ENCODE peak calls at places on chromosomes 6 and 20, in five cellular contexts. X is WTC11, G is H1, M is GM12878, K is HepG2. U is an unnamed sample.

GRCh38 chr20:62795023-62795761 is 1.1 kb upstream of the MRGBP start:
- DNase-seq in X (peak), G (peak), M (no peak), K (peak), U (peak)

GRCh38 chr20:58043122-58043865 is 185.2 kb downstream of the ANKRD60 start:
- DNase-seq in X (no peak), G (peak), M (no peak), K (no peak), U (no peak)

GRCh38 chr6:12776291-12776690 is 59.7 kb downstream of the PHACTR1 start:
- DNase-seq in X (peak), G (no peak), M (no peak), K (no peak), U (no peak)

GRCh38 chr20:29313481-29313880 is 1944.0 kb upstream of the DEFB115 start:
- DNase-seq in X (no peak), G (no peak), M (no peak), K (no peak), U (no peak)

GRCh38 chr20:57605045-57605444 is 15.2 kb downstream of the ZBP1 start:
- DNase-seq in X (no peak), G (no peak), M (no peak), K (no peak), U (no peak)

GRCh38 chr20:4061989-4062388 is 46.6 kb upstream of the RNF24 start:
- DNase-seq in X (no peak), G (no peak), M (no peak), K (no peak), U (no peak)

GRCh38 chr6:155314773-155315515 is 660 bp upstream of the TFB1M start:
- DNase-seq in X (no peak), G (no peak), M (peak), K (peak), U (peak)

GRCh38 chr6:129312865-129313264 is 397.1 kb downstream of the ARHGAP18 start:
- DNase-seq in X (no peak), G (no peak), M (no peak), K (no peak), U (no peak)

GRCh38 chr6:128124713-128125112 is 223.9 kb upstream of the THEMIS start:
- DNase-seq in X (no peak), G (no peak), M (no peak), K (peak), U (no peak)

GRCh38 chr6:53168516-53169257 is 20.0 kb upstream of the GCM1 start:
- DNase-seq in X (no peak), G (no peak), M (no peak), K (no peak), U (no peak)

GRCh38 chr6:166253277-166254229 is 54.6 kb downstream of the PRR18 start:
- DNase-seq in X (peak), G (no peak), M (no peak), K (no peak), U (no peak)

GRCh38 chr6:31645325-31645724 is 7.1 kb downstream of the BAG6 start:
- DNase-seq in X (no peak), G (no peak), M (no peak), K (no peak), U (no peak)

GRCh38 chr6:144156991-144157390 is 6.7 kb downstream of the STX11 start:
- DNase-seq in X (no peak), G (no peak), M (no peak), K (no peak), U (no peak)

GRCh38 chr6:144149894-144150672 is at the start of gene STX11:
- DNase-seq in X (peak), G (peak), M (peak), K (no peak), U (peak)

GRCh38 chr6:166112580-166112979 is 55.1 kb downstream of the TBXT start:
- DNase-seq in X (no peak), G (no peak), M (no peak), K (peak), U (no peak)

GRCh38 chr20:53606364-53606985 is 12.8 kb upstream of the ZNF217 start:
- DNase-seq in X (no peak), G (no peak), M (no peak), K (peak), U (no peak)

GRCh38 chr6:90355965-90356364 is 59.3 kb upstream of the BACH2 start:
- DNase-seq in X (no peak), G (no peak), M (no peak), K (no peak), U (no peak)

GRCh38 chr6:144104898-144105487 is 9.6 kb upstream of the SF3B5 start:
- DNase-seq in X (no peak), G (no peak), M (peak), K (peak), U (peak)

GRCh38 chr6:70363741-70364493 is 49.4 kb upstream of the FAM135A start:
- DNase-seq in X (no peak), G (no peak), M (no peak), K (no peak), U (no peak)

GRCh38 chr6:158358450-158359077 is 46.3 kb downstream of the TULP4 start:
- DNase-seq in X (no peak), G (no peak), M (no peak), K (no peak), U (no peak)

GRCh38 chr20:25248501-25249172 is 752 bp downstream of the PYGB start:
- DNase-seq in X (peak), G (no peak), M (no peak), K (no peak), U (peak)

GRCh38 chr6:85678000-85678601 is 35.4 kb upstream of the SYNCRIP start:
- DNase-seq in X (no peak), G (no peak), M (no peak), K (no peak), U (no peak)

GRCh38 chr6:38067263-38067980 is 247.9 kb downstream of the ZFAND3 start:
- DNase-seq in X (no peak), G (no peak), M (no peak), K (no peak), U (no peak)

GRCh38 chr6:123171341-123171740 is 175.3 kb downstream of the CLVS2 start:
- DNase-seq in X (no peak), G (no peak), M (no peak), K (no peak), U (no peak)

DNA sequence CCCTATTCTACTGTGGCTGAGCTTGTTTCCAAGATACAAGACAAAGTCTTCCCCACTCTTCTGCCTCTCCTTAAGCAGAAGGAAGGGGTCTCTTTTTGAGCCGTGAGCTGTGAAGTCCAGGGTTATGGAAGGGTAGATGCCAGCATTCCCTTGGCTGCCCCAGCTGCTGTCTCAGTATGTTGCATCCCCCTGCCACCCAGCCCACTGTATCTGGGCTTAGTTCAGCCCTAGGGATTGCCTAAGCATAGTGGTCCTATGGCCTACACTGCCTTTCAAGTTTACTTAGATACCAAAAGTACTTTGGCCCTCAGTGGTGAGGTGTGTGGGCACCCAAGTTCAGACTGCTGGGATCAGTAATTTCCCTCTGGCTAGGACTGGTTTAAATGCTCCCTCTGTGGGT is 421.9 kb upstream of the KHDRBS2 start:
- DNase-seq in X (no peak), G (no peak), M (no peak), K (no peak), U (no peak)
- TF ChIP-seq ATF2 in X (no peak), G (no peak), M (no peak), K (no peak), U (no peak)

GRCh38 chr6:81130969-81131368 is 621.5 kb downstream of the TENT5A start:
- DNase-seq in X (no peak), G (no peak), M (no peak), K (no peak), U (no peak)
- TF ChIP-seq ATF2 in X (no peak), G (no peak), M (no peak), K (no peak), U (no peak)

GRCh38 chr20:18496042-18496441 is 983 bp downstream of the RBBP9 start:
- DNase-seq in X (no peak), G (no peak), M (no peak), K (no peak), U (no peak)

GRCh38 chr20:18497603-18498002 is 578 bp upstream of the RBBP9 start:
- DNase-seq in X (no peak), G (no peak), M (no peak), K (no peak), U (no peak)

DNA sequence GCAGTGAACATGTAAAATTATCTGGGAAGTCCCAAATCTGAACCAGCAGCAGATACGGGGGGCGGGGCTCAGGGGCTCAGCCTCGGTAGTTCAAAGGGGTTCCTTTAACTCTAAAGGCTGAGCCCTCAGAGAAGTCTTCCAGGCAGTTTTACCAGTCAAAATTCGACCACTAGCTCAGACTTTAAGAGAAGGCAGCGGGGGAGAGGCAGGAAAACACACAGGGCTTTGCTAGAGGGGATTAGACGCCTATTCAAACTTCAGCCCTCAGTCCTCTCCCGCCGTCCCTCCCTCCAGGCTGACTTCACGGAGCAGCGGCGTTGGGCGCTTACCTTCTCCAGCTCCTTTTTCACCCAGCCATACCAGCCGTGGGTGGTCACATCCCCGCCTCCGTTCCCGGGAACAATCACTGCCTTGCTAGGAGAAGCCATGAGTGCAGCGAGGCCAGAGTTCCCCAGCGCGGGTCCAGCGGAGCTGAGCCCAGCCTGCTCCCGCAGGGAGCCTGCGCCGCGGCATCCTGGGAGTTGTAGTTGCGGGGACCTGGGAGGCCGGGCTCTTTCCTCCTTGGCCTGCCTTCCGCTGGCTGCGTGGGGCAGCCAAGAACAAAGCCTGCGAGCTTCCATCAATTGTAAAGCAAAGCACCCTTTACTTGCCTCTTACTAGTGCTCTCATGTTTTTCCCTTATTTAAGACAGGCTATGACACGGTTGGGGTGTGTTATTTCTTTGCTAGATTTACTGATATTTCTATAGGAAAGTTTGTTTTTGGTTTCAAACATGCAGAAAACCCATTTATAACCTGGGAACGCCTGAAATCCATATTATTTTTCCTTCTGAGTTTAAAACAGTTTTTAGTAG is at the start of gene RBBP9:
- DNase-seq in X (peak), G (peak), M (peak), K (peak), U (peak)
- TF ChIP-seq ATF2 in X (no peak), G (no peak), M (no peak), K (peak), U (no peak)

GRCh38 chr20:6241591-6241990 is 118.8 kb upstream of the FERMT1 start:
- DNase-seq in X (no peak), G (no peak), M (no peak), K (no peak), U (no peak)
- TF ChIP-seq ATF2 in X (no peak), G (no peak), M (no peak), K (no peak), U (no peak)